ENCODE peak calls at places on chromosomes 16 and 17, in nine cellular contexts. C is psoas muscle; O is CD4-positive, alpha-beta memory T cell; Q is small intestine; X is heart left ventricle; Z is lung; D is upper lobe of right lung; K is effector memory CD4-positive, alpha-beta T cell; A is right lobe of liver. F is an unnamed sample.

GRCh38 chr17:60390881-60391418 is 983 bp downstream of the USP32 start:
- DNase-seq in C (peak; percentile 33), O (peak; percentile 38), Q (peak; percentile 33), X (no peak), Z (no peak), D (no peak), K (peak; percentile 9), A (peak; percentile 58), F (no peak)

GRCh38 chr17:17120294-17120693 is 78.0 kb downstream of the MPRIP start:
- DNase-seq in C (no peak), O (no peak), Q (no peak), X (no peak), Z (no peak), D (no peak), K (no peak), A (no peak), F (no peak)

GRCh38 chr16:85625053-85625452 is 11.9 kb downstream of the GSE1 start:
- DNase-seq in C (no peak), O (no peak), Q (peak; percentile 17), X (no peak), Z (no peak), D (no peak), K (no peak), A (no peak), F (no peak)

GRCh38 chr16:8155275-8155674 is 435.0 kb downstream of the TMEM114 start:
- DNase-seq in C (no peak), O (no peak), Q (no peak), X (no peak), Z (no peak), D (no peak), K (no peak), A (no peak), F (no peak)

GRCh38 chr17:66900126-66901010 is 64.1 kb upstream of the CACNG4 start:
- DNase-seq in C (no peak), O (no peak), Q (no peak), X (no peak), Z (no peak), D (peak; percentile 6), K (no peak), A (no peak), F (no peak)

GRCh38 chr16:21684199-21684598 is 20.4 kb downstream of the OTOA start:
- DNase-seq in C (no peak), O (no peak), Q (peak; percentile 20), X (no peak), Z (no peak), D (no peak), K (peak; percentile 20), A (no peak), F (no peak)

GRCh38 chr16:72309001-72309400 is 137.0 kb upstream of the PMFBP1 start:
- DNase-seq in C (no peak), O (no peak), Q (no peak), X (no peak), Z (no peak), D (no peak), K (no peak), A (no peak), F (no peak)

GRCh38 chr16:88963583-88963982 is 13.4 kb downstream of the CBFA2T3 start:
- DNase-seq in C (peak; percentile 9), O (no peak), Q (no peak), X (peak; percentile 30), Z (no peak), D (no peak), K (no peak), A (no peak), F (no peak)

GRCh38 chr17:2090804-2091534 is 36.1 kb downstream of the HIC1 start:
- DNase-seq in C (peak; percentile 67), O (no peak), Q (no peak), X (no peak), Z (no peak), D (no peak), K (no peak), A (no peak), F (no peak)

GRCh38 chr17:73546770-73547345 is 97.4 kb downstream of the SDK2 start:
- DNase-seq in C (no peak), O (no peak), Q (peak; percentile 73), X (no peak), Z (peak; percentile 63), D (peak; percentile 85), K (no peak), A (no peak), F (peak; percentile 76)

GRCh38 chr16:20995711-20996110 is 95.1 kb downstream of the LYRM1 start:
- DNase-seq in C (no peak), O (no peak), Q (no peak), X (no peak), Z (peak; percentile 5), D (no peak), K (no peak), A (no peak), F (no peak)

DNA sequence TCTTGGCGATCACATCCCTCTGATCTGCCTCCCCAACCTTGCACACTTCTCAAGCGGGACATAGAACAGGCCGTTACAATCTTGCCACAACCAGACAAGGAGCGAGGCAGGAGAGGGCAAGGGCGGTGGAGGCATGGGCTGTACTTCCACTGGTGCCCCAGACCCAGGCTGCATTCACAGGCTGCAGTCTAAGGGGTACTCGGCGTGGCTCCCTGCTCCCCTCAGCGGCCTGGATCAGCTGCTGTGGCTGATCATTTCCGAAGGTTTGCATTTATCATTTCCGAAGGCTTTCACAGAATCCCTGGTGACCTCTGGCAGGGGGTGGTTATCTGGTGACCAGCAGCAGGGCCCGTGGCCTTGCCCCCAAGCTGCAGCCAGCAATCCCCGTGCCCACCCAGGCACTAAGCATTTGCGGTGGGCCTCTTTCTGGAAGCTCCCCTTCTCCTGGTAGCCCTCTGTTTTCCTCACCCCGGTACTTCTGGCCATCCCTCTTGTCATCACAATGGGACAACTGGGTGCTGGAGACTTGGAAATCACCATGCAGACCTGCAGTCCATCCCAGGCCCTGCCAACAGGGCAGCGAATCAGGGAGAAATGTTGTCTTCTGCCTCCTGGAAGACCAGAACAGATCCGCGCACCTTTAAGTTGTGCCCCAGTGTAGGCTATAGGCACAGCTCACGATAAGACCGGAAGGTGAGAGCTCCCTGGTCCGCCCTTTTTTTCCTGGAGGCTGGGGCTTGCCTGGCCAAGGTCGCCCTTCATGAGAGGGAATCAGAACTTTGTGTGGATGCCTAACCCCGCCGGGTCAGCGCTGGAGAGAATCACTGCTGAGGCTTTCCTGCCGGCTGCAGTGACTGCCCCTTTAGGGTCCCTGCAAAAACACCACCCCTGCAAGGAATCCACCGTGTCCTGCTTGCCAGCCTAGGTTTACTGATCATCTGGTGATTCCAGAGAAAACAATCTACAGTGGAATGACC is 1739.1 kb downstream of the TP53TG3F start:
- DNase-seq in C (no peak), O (no peak), Q (no peak), X (no peak), Z (no peak), D (peak; percentile 53), K (no peak), A (no peak), F (no peak)
- H3K9me3 ChIP-seq in C (no peaks in the 10 kb centered on the region), O (no peaks in the 10 kb centered on the region), Q (peaks cover 5% of the 10 kb centered on the region), X (no peaks in the 10 kb centered on the region), Z (peaks cover 27% of the 10 kb centered on the region), D (no peaks in the 10 kb centered on the region), K (peaks cover 4% of the 10 kb centered on the region), A (no peaks in the 10 kb centered on the region), F (peaks cover 5% of the 10 kb centered on the region)

DNA sequence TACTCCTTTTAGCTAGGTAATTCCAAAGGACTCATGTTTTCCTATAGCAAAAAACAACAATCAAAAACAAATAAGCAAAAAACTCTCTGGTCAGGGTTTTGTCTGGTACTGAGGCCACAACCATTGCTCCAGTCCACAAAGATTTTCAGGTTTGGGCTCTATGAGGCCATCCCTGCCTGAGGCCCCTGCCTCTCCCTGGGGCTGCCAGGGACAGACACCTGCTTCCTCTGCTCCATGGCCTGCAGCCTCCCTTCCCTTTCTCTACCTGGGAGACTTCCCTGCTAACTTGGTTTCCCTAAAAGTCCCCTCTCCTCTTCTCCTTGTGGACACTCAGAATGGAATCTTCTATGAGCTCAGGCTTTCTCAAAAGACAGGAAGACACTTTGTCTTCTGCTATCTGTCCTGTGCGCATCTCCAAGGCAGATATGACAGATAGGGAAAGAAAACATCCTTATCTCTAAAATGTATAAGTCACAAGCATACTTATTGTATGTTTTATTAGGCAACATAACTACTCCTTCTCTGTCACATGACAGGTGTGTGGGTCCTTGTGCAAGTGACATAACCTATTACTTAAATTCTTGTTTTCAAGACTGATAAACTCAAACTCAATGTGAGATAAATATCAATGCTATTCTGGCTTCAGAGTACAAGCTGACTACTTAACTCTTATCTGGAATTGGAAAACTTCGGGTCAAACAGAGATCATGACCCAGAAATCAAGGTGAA is 1.2 kb upstream of the ZDHHC1 start:
- DNase-seq in C (no peak), O (no peak), Q (no peak), X (peak; percentile 55), Z (no peak), D (no peak), K (no peak), A (no peak), F (no peak)
- H3K9me3 ChIP-seq in C (no peaks in the 10 kb centered on the region), O (no peaks in the 10 kb centered on the region), Q (no peaks in the 10 kb centered on the region), X (no peaks in the 10 kb centered on the region), Z (no peaks in the 10 kb centered on the region), D (no peaks in the 10 kb centered on the region), K (no peaks in the 10 kb centered on the region), A (no peaks in the 10 kb centered on the region), F (no peaks in the 10 kb centered on the region)

GRCh38 chr16:35910409-35910808 is 2451.0 kb downstream of the TP53TG3F start:
- DNase-seq in C (no peak), O (no peak), Q (no peak), X (no peak), Z (no peak), D (no peak), K (no peak), A (no peak), F (no peak)

GRCh38 chr16:35909351-35909954 is 2450.0 kb downstream of the TP53TG3F start:
- DNase-seq in C (no peak), O (no peak), Q (no peak), X (no peak), Z (no peak), D (no peak), K (no peak), A (no peak), F (no peak)

GRCh38 chr16:35908942-35909341 is 2449.5 kb downstream of the TP53TG3F start:
- DNase-seq in C (no peak), O (no peak), Q (no peak), X (no peak), Z (no peak), D (no peak), K (no peak), A (no peak), F (no peak)

GRCh38 chr16:35906440-35906839 is 2447.0 kb downstream of the TP53TG3F start:
- DNase-seq in C (no peak), O (no peak), Q (no peak), X (no peak), Z (no peak), D (no peak), K (no peak), A (no peak), F (no peak)

DNA sequence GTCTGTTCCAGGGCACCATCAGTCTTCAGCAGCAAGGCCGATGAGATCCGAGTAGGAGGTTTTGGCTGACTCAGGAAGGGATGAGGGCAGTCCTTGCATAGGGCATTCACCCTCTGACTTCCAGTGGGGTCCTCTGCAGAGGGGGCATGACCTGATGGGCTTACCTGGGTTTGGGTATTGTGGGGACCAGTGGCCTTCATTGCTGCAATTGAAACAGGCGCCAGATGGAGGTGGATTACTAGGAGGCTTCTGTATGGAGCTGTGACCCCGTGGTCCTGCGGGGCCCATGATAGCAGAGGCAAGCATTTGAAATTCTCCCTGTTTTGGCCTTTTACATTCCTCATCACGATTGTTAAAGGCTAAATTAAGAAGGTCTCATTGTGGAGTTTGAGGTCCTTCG is 2448.7 kb downstream of the TP53TG3F start:
- DNase-seq in C (no peak), O (no peak), Q (no peak), X (no peak), Z (no peak), D (no peak), K (no peak), A (no peak), F (no peak)
- H3K9me3 ChIP-seq in C (no peaks in the 10 kb centered on the region), O (no peaks in the 10 kb centered on the region), Q (no peaks in the 10 kb centered on the region), X (no peaks in the 10 kb centered on the region), Z (peaks cover 25% of the 10 kb centered on the region), D (no peaks in the 10 kb centered on the region), K (peaks cover 11% of the 10 kb centered on the region), A (no peaks in the 10 kb centered on the region), F (peaks cover 4% of the 10 kb centered on the region)

GRCh38 chr16:64539811-64540210 is 582.1 kb downstream of the CDH11 start:
- DNase-seq in C (no peak), O (no peak), Q (no peak), X (no peak), Z (no peak), D (no peak), K (no peak), A (no peak), F (no peak)
- H3K9me3 ChIP-seq in C (no peaks in the 10 kb centered on the region), O (no peaks in the 10 kb centered on the region), Q (no peaks in the 10 kb centered on the region), X (no peaks in the 10 kb centered on the region), Z (peaks cover 2% of the 10 kb centered on the region), D (no peaks in the 10 kb centered on the region), K (no peaks in the 10 kb centered on the region), A (no peaks in the 10 kb centered on the region), F (no peaks in the 10 kb centered on the region)